ENCODE peak calls at places on chromosomes 6 and 20, in ten cellular contexts. D, O, I, Q, T, Y, U, W, C and B are unnamed samples.

GRCh38 chr6:112252571-112253504 is 1.5 kb downstream of the LAMA4 start:
- DNase-seq in T (no peak), W (no peak), I (no peak), D (no peak), Q (no peak), Y (no peak), U (no peak), O (no peak), C (no peak), B (no peak)

GRCh38 chr6:125952764-125953501 is 3.6 kb upstream of the HINT3 start:
- DNase-seq in C (peak), O (no peak), W (peak), T (peak), D (no peak), Q (peak), I (peak), Y (peak), U (peak), B (no peak)

GRCh38 chr20:2465100-2465499 is 5.5 kb downstream of the SNRPB start:
- DNase-seq in C (no peak), U (no peak), Q (no peak), T (no peak), I (no peak), W (no peak), Y (no peak), O (no peak), D (no peak), B (no peak)

GRCh38 chr20:47668313-47669156 is 116.7 kb downstream of the SULF2 start:
- DNase-seq in Q (no peak), O (no peak), I (no peak), C (no peak), Y (no peak), T (no peak), W (no peak), U (no peak), D (no peak), B (no peak)

GRCh38 chr6:31969712-31970603 is 2.0 kb downstream of the DXO start:
- DNase-seq in U (no peak), D (peak), T (peak), W (no peak), I (no peak), Q (no peak), Y (no peak), O (no peak), C (no peak), B (no peak)

GRCh38 chr20:10647471-10647870 is 26.3 kb downstream of the JAG1 start:
- DNase-seq in U (peak), C (no peak), D (no peak), W (no peak), O (no peak), T (no peak), I (no peak), Q (no peak), Y (peak), B (no peak)

GRCh38 chr6:106125925-106126435 is 39.8 kb downstream of the PRDM1 start:
- DNase-seq in T (no peak), C (peak), U (peak), O (no peak), W (peak), Q (no peak), D (no peak), I (peak), Y (peak), B (no peak)

GRCh38 chr6:158361961-158362634 is 49.8 kb downstream of the TULP4 start:
- DNase-seq in T (peak), I (no peak), W (no peak), Q (no peak), U (no peak), O (no peak), C (no peak), D (no peak), Y (no peak), B (peak)

GRCh38 chr20:23879811-23880374 is 345 bp upstream of the CST5 start:
- DNase-seq in U (peak), O (no peak), T (no peak), D (no peak), C (no peak), I (no peak), Y (no peak), W (no peak), Q (no peak), B (no peak)

GRCh38 chr6:89547286-89547685 is 91.3 kb downstream of the LYRM2 start:
- DNase-seq in C (no peak), Y (no peak), T (no peak), W (no peak), I (no peak), Q (no peak), D (no peak), U (no peak), O (no peak), B (no peak)

GRCh38 chr6:582370-582769 is 74.5 kb downstream of the HUS1B start:
- DNase-seq in Q (no peak), U (peak), O (no peak), T (no peak), I (no peak), W (peak), D (no peak), C (no peak), Y (no peak), B (no peak)

GRCh38 chr6:163412345-163412744 is 2.2 kb upstream of the QKI start:
- DNase-seq in Q (no peak), D (no peak), O (no peak), I (no peak), U (no peak), Y (peak), T (no peak), C (no peak), W (no peak), B (no peak)

GRCh38 chr20:57220187-57221165 is 46.0 kb downstream of the BMP7 start:
- DNase-seq in O (no peak), Q (no peak), C (no peak), D (no peak), U (no peak), Y (no peak), W (no peak), T (peak), I (no peak), B (no peak)

GRCh38 chr6:111175135-111175534 is 87.8 kb downstream of the SLC16A10 start:
- DNase-seq in Q (no peak), C (no peak), O (no peak), D (no peak), Y (no peak), T (no peak), I (no peak), U (no peak), W (no peak), B (no peak)

GRCh38 chr20:5020760-5021159 is 19.4 kb upstream of the SLC23A2 start:
- DNase-seq in Y (no peak), I (no peak), Q (no peak), T (no peak), O (no peak), U (no peak), D (no peak), W (peak), C (no peak), B (no peak)

GRCh38 chr20:58651823-58652605 is 931 bp downstream of the STX16 start:
- DNase-seq in Q (peak), U (peak), I (peak), D (peak), W (peak), T (peak), Y (peak), C (peak), O (peak), B (peak)

GRCh38 chr6:163183791-163184190 is 230.7 kb upstream of the QKI start:
- DNase-seq in O (no peak), I (no peak), T (no peak), Y (no peak), U (no peak), Q (no peak), C (no peak), D (no peak), W (no peak), B (no peak)

GRCh38 chr6:28003661-28004060 is 46.6 kb downstream of the OR2B6 start:
- DNase-seq in D (no peak), T (no peak), Q (no peak), O (no peak), U (no peak), Y (no peak), C (no peak), W (peak), I (no peak), B (no peak)

GRCh38 chr6:422423-423061 is 31.0 kb downstream of the IRF4 start:
- DNase-seq in T (peak), I (no peak), W (peak), Q (peak), U (peak), C (peak), D (no peak), O (no peak), Y (peak), B (no peak)

GRCh38 chr6:41271901-41272395 is 14.5 kb downstream of the TREM1 start:
- DNase-seq in D (peak), Y (peak), U (no peak), C (no peak), W (no peak), Q (no peak), I (no peak), T (no peak), O (no peak), B (peak)

GRCh38 chr6:108156180-108156937 is 9.5 kb upstream of the NR2E1 start:
- DNase-seq in O (no peak), T (peak), I (no peak), D (no peak), Y (no peak), C (no peak), W (peak), Q (peak), U (no peak), B (no peak)

GRCh38 chr20:37362821-37363220 is 16.9 kb downstream of the SRC start:
- DNase-seq in C (no peak), U (no peak), I (no peak), O (no peak), D (no peak), Q (no peak), Y (no peak), W (no peak), T (no peak), B (no peak)

GRCh38 chr6:137341721-137342195 is 122.6 kb upstream of the IFNGR1 start:
- DNase-seq in Y (peak), T (no peak), Q (peak), O (peak), U (no peak), W (peak), I (peak), C (peak), D (no peak), B (no peak)

GRCh38 chr6:131124341-131125071 is 10.8 kb upstream of the AKAP7 start:
- DNase-seq in D (no peak), T (no peak), W (peak), I (no peak), U (no peak), C (no peak), O (no peak), Q (no peak), Y (no peak), B (no peak)

GRCh38 chr6:118656822-118657451 is 5.5 kb upstream of the CEP85L start:
- DNase-seq in C (no peak), Q (no peak), W (no peak), D (no peak), U (no peak), Y (peak), O (no peak), T (no peak), I (no peak), B (no peak)

GRCh38 chr6:75084872-75085381 is 120.9 kb downstream of the COL12A1 start:
- DNase-seq in C (no peak), O (no peak), W (peak), T (no peak), Q (peak), Y (no peak), I (peak), D (peak), U (peak), B (no peak)

GRCh38 chr6:151325075-151326050 is 66.0 kb downstream of the ZBTB2 start:
- DNase-seq in D (peak), C (peak), W (peak), O (no peak), U (peak), T (peak), I (peak), Q (peak), Y (peak), B (peak)

GRCh38 chr6:88339816-88340215 is 173.7 kb upstream of the CNR1 start:
- DNase-seq in D (no peak), W (no peak), T (no peak), O (no peak), U (no peak), Q (no peak), I (no peak), C (no peak), Y (no peak), B (no peak)

GRCh38 chr20:44489931-44490330 is 14.3 kb downstream of the TTPAL start:
- DNase-seq in O (no peak), T (no peak), I (no peak), W (no peak), Y (no peak), Q (no peak), C (peak), U (no peak), D (no peak), B (no peak)

GRCh38 chr20:51399138-51399890 is 143.2 kb downstream of the NFATC2 start:
- DNase-seq in C (no peak), O (no peak), W (no peak), I (no peak), U (no peak), Q (no peak), D (no peak), Y (no peak), T (no peak), B (no peak)

GRCh38 chr6:12602951-12603710 is 113.4 kb upstream of the PHACTR1 start:
- DNase-seq in T (peak), U (peak), W (peak), I (no peak), Y (no peak), C (no peak), D (peak), Q (peak), O (no peak), B (no peak)